ENCODE peak calls at places on chromosome 17, in four cellular contexts. G, D, R and N are unnamed samples.

GRCh38 chr17:62109924-62110323 is 44.8 kb upstream of the MED13 start:
- DNase-seq in G (no peak), D (no peak), R (no peak), N (no peak)

GRCh38 chr17:83078378-83079339 is 750 bp upstream of the METRNL start:
- DNase-seq in G (no peak), D (peak), R (no peak), N (no peak)

GRCh38 chr17:3879591-3880417 is 13.0 kb downstream of the CAMKK1 start:
- DNase-seq in G (no peak), D (no peak), R (no peak), N (no peak)

GRCh38 chr17:4332296-4332970 is 34.0 kb downstream of the UBE2G1 start:
- DNase-seq in G (no peak), D (no peak), R (no peak), N (peak)

GRCh38 chr17:40554646-40555295 is 10.5 kb downstream of the CCR7 start:
- DNase-seq in G (no peak), D (peak), R (no peak), N (peak)

GRCh38 chr17:8707591-8708453 is 36.8 kb downstream of the CCDC42 start:
- DNase-seq in G (no peak), D (no peak), R (peak), N (no peak)

GRCh38 chr17:59296190-59296589 is 35.3 kb upstream of the YPEL2 start:
- DNase-seq in G (no peak), D (no peak), R (no peak), N (no peak)

GRCh38 chr17:61399131-61400057 is at the start of gene TBX2:
- DNase-seq in G (peak), D (no peak), R (peak), N (peak)

GRCh38 chr17:51260960-51261958 is 913 bp downstream of the UTP18 start:
- DNase-seq in G (peak), D (peak), R (peak), N (peak)

GRCh38 chr17:42016411-42016831 is 818 bp downstream of the DNAJC7 start:
- DNase-seq in G (no peak), D (peak), R (no peak), N (no peak)

GRCh38 chr17:81866440-81867122 is 4.6 kb downstream of the ARHGDIA start:
- DNase-seq in G (no peak), D (no peak), R (no peak), N (no peak)

GRCh38 chr17:30292490-30292858 is 730 bp upstream of the BLMH start:
- DNase-seq in G (no peak), D (no peak), R (no peak), N (no peak)

GRCh38 chr17:30291571-30292489 is at the start of gene BLMH:
- DNase-seq in G (peak), D (peak), R (peak), N (peak)

GRCh38 chr17:30296499-30297038 is 4.8 kb upstream of the BLMH start:
- DNase-seq in G (no peak), D (no peak), R (no peak), N (no peak)

GRCh38 chr17:30290077-30290476 is 1.7 kb downstream of the BLMH start:
- DNase-seq in G (no peak), D (no peak), R (no peak), N (no peak)

DNA sequence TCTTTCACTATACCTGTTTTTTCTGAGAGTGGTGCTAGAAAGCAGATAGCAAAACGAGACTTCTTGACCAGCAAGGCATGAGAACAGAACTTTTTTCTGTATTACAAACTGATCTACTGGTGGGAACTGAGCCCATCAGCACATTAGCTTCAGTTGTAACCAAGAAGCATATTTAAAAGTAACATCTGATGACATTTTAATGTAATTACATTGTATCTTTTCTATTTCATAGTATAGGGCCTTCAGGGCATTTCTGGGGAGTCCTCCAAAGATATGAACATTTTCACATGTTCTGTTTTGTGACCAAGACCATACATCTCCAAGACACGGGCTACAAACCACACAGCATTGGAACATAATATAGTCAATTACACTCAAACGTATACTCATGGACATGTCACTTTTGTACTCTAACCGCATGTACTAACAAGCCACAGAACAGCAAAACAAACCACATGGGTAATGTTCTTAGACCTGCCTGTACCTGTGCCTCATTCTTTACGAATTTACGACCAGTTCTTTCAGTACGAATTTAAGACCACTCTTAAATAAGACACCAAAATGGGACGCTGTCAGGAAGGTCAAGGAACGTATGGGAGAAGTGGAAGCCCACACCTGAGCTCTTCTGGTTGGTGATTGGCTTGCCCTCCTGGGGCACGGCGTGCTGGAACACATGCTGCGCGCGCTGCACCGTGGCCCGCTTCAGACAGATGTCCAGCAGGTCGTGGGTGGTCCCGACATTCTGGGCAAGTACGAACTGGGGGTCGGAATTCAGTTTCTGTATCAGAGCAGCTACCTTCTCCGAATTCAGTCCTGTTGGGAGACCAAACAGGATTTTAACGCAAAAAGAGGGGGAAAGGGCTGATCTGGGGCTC is 811 bp downstream of the BLMH start:
- DNase-seq in G (peak), D (peak), R (peak), N (peak)
- TF ChIP-seq NR3C1 in G (no peak), D (no peak), R (no peak), N (no peak)

DNA sequence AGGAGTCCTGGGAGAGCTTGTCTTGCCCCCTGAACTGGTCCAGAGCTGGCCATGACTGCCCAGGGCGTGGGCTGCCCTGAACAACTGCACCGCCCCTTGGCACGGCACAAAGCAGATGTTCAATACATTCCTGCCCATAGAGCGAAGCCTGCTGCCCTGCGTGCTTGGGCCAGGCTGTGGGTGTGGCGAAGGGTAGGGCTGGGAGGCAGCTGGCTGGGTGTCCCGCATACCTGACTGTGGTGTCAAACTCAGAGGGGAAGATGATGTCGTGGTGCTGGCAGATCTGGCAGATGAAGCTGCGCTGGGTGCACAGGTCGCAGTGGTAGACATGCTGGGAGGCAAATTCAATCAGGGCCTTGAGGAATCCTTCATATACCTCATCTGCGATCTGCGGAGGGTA is 124.2 kb upstream of the SMURF2 start:
- DNase-seq in G (no peak), D (no peak), R (no peak), N (no peak)
- TF ChIP-seq USF2 in G (no peak), D (no peak), R (no peak), N (no peak)

GRCh38 chr17:11144358-11145233 is 96.4 kb upstream of the SHISA6 start:
- DNase-seq in G (peak), D (peak), R (peak), N (peak)
- TF ChIP-seq NR3C1 in G (no peak), D (no peak), R (no peak), N (no peak)

DNA sequence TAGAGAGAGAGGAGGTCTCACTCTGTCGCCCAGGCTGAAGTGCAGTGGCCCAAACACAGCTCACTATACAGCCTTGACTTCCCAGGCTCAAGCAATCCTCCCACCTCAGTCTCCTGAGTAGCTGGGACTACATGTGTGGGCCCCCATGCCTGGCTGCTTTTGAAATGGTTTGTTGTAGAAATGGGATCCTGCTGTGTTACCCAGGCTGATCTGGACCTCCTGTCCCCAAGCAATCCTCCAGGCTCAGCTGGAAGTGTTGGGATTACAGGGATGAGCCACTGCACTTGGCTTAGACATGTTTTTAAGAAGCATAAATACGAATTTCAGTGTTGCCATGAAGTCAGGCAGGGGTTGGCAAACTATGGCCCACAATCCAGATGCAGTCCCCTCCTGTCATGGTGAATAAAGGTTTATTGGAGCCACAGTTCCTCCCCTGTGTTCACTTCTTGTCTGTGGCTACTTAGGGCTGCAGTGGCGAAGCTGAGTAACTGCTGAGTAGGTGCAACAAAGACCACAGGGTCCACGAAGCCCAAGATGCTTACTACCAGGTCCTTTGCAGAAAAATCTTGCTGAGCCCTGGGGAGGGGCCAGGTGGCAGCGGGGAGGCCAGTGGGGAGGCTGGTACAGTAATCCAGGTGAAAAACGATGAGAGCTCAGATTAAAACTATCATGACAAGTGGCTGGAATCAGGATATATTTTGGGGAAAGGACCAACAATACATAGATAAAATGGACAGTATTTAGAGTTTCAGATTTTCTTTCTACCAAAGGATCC is 35.2 kb downstream of the TNFRSF13B start:
- DNase-seq in G (no peak), D (no peak), R (no peak), N (peak)
- TF ChIP-seq USF2 in G (no peak), D (no peak), R (no peak), N (no peak)

DNA sequence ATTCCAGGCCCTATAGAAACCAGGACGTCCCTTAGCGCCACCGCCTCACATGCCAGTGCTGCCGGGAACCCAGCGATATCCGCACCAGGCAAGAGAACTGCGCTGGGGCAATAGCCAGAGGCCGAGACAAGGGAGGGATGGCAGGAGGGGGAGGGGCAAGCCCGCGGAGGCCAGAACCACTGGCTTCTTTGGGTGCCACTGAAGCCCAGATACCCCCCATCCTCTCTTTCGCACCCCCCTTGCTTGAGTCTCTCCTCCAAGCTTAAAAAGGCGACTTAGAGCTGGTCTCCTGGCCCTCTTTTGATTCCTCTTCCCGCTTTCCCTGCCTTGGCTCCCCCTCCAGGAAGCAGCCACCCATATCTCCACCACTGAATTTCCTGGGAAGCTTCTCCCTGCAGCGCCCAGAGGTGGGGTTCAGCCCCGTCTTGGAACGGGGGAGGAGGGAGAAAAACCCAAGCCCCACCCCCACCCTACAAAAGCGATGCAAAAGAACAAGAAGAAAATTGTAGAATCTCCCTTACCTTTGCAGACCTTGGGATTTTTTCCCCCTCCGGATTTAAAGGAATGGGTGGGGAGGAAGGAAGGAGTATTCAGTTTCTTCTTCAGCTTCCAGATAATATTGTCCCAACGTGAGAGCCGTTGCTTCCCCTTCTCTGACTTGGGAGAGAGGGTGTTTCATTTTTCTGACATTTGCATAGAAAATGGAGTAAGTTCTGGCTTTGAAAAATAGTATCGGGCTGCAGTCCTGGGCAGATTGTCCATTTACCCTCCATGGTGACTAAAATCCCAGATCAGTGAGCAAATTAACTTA is 622 bp downstream of the HOXB6 start:
- DNase-seq in G (peak), D (peak), R (no peak), N (no peak)
- TF ChIP-seq NR3C1 in G (no peak), D (no peak), R (no peak), N (no peak)

GRCh38 chr17:19546289-19547065 is 12.8 kb downstream of the SLC47A1 start:
- DNase-seq in G (no peak), D (no peak), R (no peak), N (peak)
- TF ChIP-seq USF2 in G (no peak), D (no peak), R (no peak), N (no peak)